ENCODE peak calls at places on chromosome 10, in eight cellular contexts. D is CD8-positive, alpha-beta memory T cell; X is CD4-positive, alpha-beta T cell; P is H9; B is IMR-90; H is transverse colon; G is CD4-positive, CD25-positive, alpha-beta regulatory T cell; I is colonic mucosa. N is an unnamed sample.

GRCh38 chr10:63760034-63760707 is 239.0 kb downstream of the REEP3 start:
- DNase-seq in D (no peak), X (no peak), P (no peak), B (no peak), H (no peak), G (no peak), I (no peak), N (no peak)

GRCh38 chr10:78808736-78809135 is 260.0 kb upstream of the ZMIZ1 start:
- DNase-seq in D (no peak), X (no peak), P (no peak), B (no peak), H (no peak), G (no peak), I (no peak), N (no peak)

GRCh38 chr10:86376852-86377796 is 10.5 kb upstream of the GRID1 start:
- DNase-seq in D (peak), X (peak), P (peak), B (peak), H (peak), G (peak), I (peak), N (no peak)

GRCh38 chr10:69057261-69057950 is 30.5 kb upstream of the SRGN start:
- DNase-seq in D (no peak), X (no peak), P (peak), B (no peak), H (peak), G (no peak), I (no peak), N (no peak)

GRCh38 chr10:45439365-45439764 is 65.3 kb downstream of the ALOX5 start:
- DNase-seq in D (no peak), X (no peak), P (no peak), B (no peak), H (no peak), G (no peak), I (no peak), N (no peak)

GRCh38 chr10:58052772-58053171 is 214.9 kb downstream of the IPMK start:
- DNase-seq in D (no peak), X (no peak), P (no peak), B (no peak), H (no peak), G (no peak), I (no peak), N (no peak)

GRCh38 chr10:119251315-119251708 is 43.9 kb downstream of the GRK5 start:
- DNase-seq in D (no peak), X (no peak), P (no peak), B (peak), H (no peak), G (no peak), I (no peak), N (no peak)

GRCh38 chr10:10519674-10520073 is 498.0 kb upstream of the CELF2 start:
- DNase-seq in D (no peak), X (no peak), P (no peak), B (no peak), H (no peak), G (no peak), I (no peak), N (no peak)

GRCh38 chr10:80487791-80488538 is 33.9 kb downstream of the TSPAN14 start:
- DNase-seq in D (peak), X (peak), P (no peak), B (no peak), H (peak), G (peak), I (no peak), N (no peak)

GRCh38 chr10:91632671-91633550 is at the start of gene PPP1R3C:
- DNase-seq in D (no peak), X (peak), P (peak), B (peak), H (peak), G (no peak), I (peak), N (no peak)

GRCh38 chr10:80542053-80542452 is 4.4 kb downstream of the SH2D4B start:
- DNase-seq in D (no peak), X (no peak), P (no peak), B (peak), H (no peak), G (no peak), I (no peak), N (no peak)

GRCh38 chr10:4111593-4111992 is 326.6 kb upstream of the KLF6 start:
- DNase-seq in D (no peak), X (no peak), P (no peak), B (peak), H (no peak), G (no peak), I (no peak), N (no peak)

GRCh38 chr10:63885159-63885558 is 364.0 kb downstream of the REEP3 start:
- DNase-seq in D (no peak), X (no peak), P (no peak), B (no peak), H (no peak), G (no peak), I (no peak), N (no peak)

GRCh38 chr10:91198781-91199180 is 21.7 kb upstream of the PCGF5 start:
- DNase-seq in D (no peak), X (no peak), P (no peak), B (peak), H (no peak), G (no peak), I (no peak), N (peak)

GRCh38 chr10:101363850-101364400 is 10.0 kb downstream of the BTRC start:
- DNase-seq in D (no peak), X (no peak), P (no peak), B (no peak), H (no peak), G (no peak), I (no peak), N (no peak)

GRCh38 chr10:43084812-43085211 is 7.9 kb downstream of the RET start:
- DNase-seq in D (no peak), X (no peak), P (no peak), B (no peak), H (no peak), G (no peak), I (no peak), N (no peak)

GRCh38 chr10:112082134-112082533 is 101.4 kb downstream of the GPAM start:
- DNase-seq in D (no peak), X (no peak), P (no peak), B (no peak), H (no peak), G (no peak), I (peak), N (no peak)

GRCh38 chr10:13693783-13694450 is 107.2 kb downstream of the PRPF18 start:
- DNase-seq in D (no peak), X (no peak), P (no peak), B (no peak), H (no peak), G (no peak), I (no peak), N (no peak)
- H3K27ac ChIP-seq in D (no peak), X (no peak), P (no peak), B (no peak), H (no peak), G (no peak), I (no peak), N (no peak)

DNA sequence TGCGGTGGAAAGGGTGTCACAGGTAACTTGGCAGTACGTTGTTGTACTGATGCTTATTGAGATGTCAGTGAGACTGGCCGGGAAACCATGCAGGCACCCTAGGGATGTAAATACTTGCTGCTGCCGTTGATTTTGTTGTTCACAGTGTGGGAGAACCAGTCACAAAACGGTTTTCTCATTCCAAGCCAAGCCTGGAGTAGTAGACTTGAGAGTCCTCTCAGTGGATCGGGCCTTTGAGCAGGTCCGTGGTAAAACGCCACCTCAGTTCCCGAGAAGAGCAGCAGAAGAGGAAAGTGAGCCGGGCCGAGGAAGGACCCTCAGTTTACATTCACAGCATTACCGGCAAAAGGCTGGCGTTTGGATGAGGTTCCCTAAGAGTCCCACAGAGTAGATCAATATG is 1.1 kb downstream of the JAKMIP3 start:
- DNase-seq in D (no peak), X (no peak), P (no peak), B (no peak), H (no peak), G (no peak), I (no peak), N (no peak)
- H3K27ac ChIP-seq in D (no peak), X (no peak), P (no peak), B (no peak), H (no peak), G (no peak), I (no peak), N (no peak)

GRCh38 chr10:131618587-131619267 is 282.1 kb upstream of the PPP2R2D start:
- DNase-seq in D (no peak), X (no peak), P (no peak), B (no peak), H (no peak), G (no peak), I (no peak), N (no peak)
- H3K27ac ChIP-seq in D (no peak), X (no peak), P (no peak), B (no peak), H (no peak), G (no peak), I (no peak), N (no peak)

GRCh38 chr10:18620856-18621255 is 30.5 kb downstream of the NSUN6 start:
- DNase-seq in D (no peak), X (no peak), P (no peak), B (no peak), H (no peak), G (no peak), I (no peak), N (no peak)

GRCh38 chr10:18625906-18626305 is 25.5 kb downstream of the NSUN6 start:
- DNase-seq in D (no peak), X (no peak), P (no peak), B (peak), H (no peak), G (no peak), I (no peak), N (no peak)
- H3K27ac ChIP-seq in D (no peak), X (no peak), P (no peak), B (peak), H (no peak), G (no peak), I (no peak), N (no peak)

GRCh38 chr10:108639010-108639409 is 1284.3 kb downstream of the XPNPEP1 start:
- DNase-seq in D (no peak), X (no peak), P (no peak), B (no peak), H (no peak), G (no peak), I (no peak), N (no peak)
- H3K27ac ChIP-seq in D (no peak), X (no peak), P (no peak), B (no peak), H (no peak), G (no peak), I (no peak), N (no peak)

GRCh38 chr10:62045765-62046521 is 144.4 kb downstream of the ARID5B start:
- DNase-seq in D (no peak), X (no peak), P (no peak), B (peak), H (no peak), G (no peak), I (no peak), N (no peak)
- H3K27ac ChIP-seq in D (no peak), X (peak), P (no peak), B (peak), H (peak), G (peak), I (peak), N (peak)

GRCh38 chr10:454860-455259 is 234.6 kb downstream of the DIP2C start:
- DNase-seq in D (no peak), X (no peak), P (no peak), B (peak), H (no peak), G (no peak), I (no peak), N (no peak)
- H3K27ac ChIP-seq in D (no peak), X (no peak), P (no peak), B (peak), H (peak), G (no peak), I (no peak), N (no peak)

GRCh38 chr10:95729323-95730055 is 26.5 kb upstream of the ENTPD1 start:
- DNase-seq in D (no peak), X (no peak), P (no peak), B (no peak), H (no peak), G (no peak), I (no peak), N (no peak)
- H3K27ac ChIP-seq in D (no peak), X (no peak), P (no peak), B (no peak), H (peak), G (no peak), I (peak), N (no peak)

DNA sequence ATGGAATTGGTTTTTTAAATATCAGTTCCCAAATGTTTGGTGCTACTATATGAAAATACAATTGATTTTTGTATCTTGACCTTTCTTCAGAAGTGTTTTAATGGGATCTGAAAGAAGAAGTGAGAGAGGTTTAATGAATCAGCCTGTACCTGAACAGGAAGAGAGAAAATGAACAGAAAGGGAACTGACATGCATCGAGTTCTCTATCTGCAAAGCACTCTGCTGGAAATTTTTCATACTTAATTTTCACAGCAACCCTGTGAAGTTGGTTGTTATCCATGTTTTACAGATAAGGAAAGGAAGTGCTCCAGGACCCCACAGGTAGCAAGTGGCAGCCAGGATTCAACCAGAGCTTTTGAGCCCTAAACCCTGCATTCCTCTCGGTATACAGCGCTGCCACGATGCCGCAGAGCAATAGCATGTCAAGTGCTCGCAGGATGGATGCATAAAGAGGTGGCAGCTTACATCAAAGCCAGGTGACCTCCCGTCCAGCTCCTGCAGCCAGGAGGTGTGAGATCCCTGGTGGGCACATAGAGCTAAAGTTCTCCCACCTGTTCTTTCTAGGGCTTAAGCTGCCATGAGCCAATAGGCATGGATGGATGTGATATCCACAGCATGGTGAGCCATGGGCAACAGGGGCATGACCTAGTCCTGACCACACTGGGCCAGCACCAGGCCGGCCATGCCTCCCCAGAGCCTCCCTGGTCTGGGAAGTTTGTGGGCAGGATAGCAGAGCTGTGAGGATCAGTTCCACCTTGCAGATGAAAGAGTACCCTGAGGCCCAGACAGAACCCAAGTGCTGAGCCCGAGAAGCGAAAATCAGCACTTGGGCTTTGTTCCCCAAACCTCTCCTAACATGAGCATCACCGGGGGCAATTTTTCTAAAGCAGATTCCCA is 57.2 kb downstream of the CALML3 start:
- DNase-seq in D (no peak), X (no peak), P (no peak), B (no peak), H (no peak), G (no peak), I (no peak), N (peak)
- H3K27ac ChIP-seq in D (no peak), X (no peak), P (no peak), B (no peak), H (peak), G (no peak), I (no peak), N (peak)

DNA sequence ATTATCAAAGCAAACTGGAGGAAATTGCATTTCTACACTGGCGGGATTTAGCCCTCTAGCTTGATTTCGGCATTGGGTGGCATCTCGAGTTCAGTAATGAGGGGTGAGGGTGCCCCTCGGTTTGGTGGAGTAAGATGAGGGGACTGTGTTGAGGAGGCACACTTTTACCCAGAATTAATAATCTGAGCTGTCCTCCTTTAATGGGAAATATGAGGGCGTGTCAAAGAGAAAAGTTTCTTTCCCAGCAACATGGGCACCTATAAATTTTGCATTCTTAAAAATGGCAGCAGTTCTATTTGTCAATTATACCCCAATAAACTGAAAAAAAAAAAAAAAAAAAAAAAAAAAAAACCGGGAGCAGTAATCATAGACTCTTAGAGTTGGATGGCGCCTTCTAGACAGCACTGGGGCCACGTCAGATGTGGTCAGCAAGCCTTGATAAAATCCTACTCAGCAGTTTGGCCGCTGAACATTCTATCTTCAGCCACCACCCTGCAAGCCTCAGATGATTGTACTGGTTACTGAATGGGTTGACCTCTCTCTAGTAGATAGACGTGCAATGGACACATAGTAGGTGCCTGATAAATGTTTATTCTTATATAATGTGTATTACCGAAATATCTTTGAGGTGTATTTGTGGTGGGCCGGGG is 931 bp downstream of the PAPSS2 start:
- DNase-seq in D (no peak), X (no peak), P (no peak), B (peak), H (peak), G (no peak), I (peak), N (no peak)
- H3K27ac ChIP-seq in D (no peak), X (no peak), P (no peak), B (peak), H (peak), G (no peak), I (peak), N (no peak)